ENCODE peak calls at places on chromosomes 13 and 19, in ten cellular contexts. One of them, this sample, is unnamed.

GRCh38 chr19:13055213-13056051 is 47.2 kb downstream of the LYL1 start:
- DNase-seq in BE2C: peak; percentile 69
- DNase-seq in activated CD8-positive, alpha-beta T cell treated with anti-CD3 and anti-CD28 coated beads for 36 hours: no peak
- DNase-seq in choroid plexus epithelial cell: peak; percentile 89
- DNase-seq in lower lobe of right lung: peak; percentile 73
- DNase-seq in left lung: peak; percentile 89
- DNase-seq in A673: peak; percentile 29
- DNase-seq in MM.1S: no peak
- DNase-seq in colonic mucosa: no peak
- DNase-seq in RWPE1: peak; percentile 69
- DNase-seq in this sample: peak; percentile 53

GRCh38 chr13:99895999-99896695 is 75.4 kb downstream of the ZIC5 start:
- DNase-seq in A673: no peak
- DNase-seq in lower lobe of right lung: no peak
- DNase-seq in choroid plexus epithelial cell: no peak
- DNase-seq in RWPE1: no peak
- DNase-seq in BE2C: no peak
- DNase-seq in activated CD8-positive, alpha-beta T cell treated with anti-CD3 and anti-CD28 coated beads for 36 hours: no peak
- DNase-seq in left lung: no peak
- DNase-seq in colonic mucosa: no peak
- DNase-seq in MM.1S: no peak
- DNase-seq in this sample: no peak

GRCh38 chr19:49422407-49423277 is 599 bp downstream of the PTH2 start:
- DNase-seq in A673: peak; percentile 59
- DNase-seq in MM.1S: peak; percentile 30
- DNase-seq in colonic mucosa: peak; percentile 34
- DNase-seq in activated CD8-positive, alpha-beta T cell treated with anti-CD3 and anti-CD28 coated beads for 36 hours: peak; percentile 77
- DNase-seq in choroid plexus epithelial cell: peak; percentile 20
- DNase-seq in BE2C: peak; percentile 69
- DNase-seq in RWPE1: no peak
- DNase-seq in lower lobe of right lung: no peak
- DNase-seq in left lung: no peak
- DNase-seq in this sample: peak; percentile 84

GRCh38 chr19:28176193-28176592 is 1036.8 kb downstream of the UQCRFS1 start:
- DNase-seq in RWPE1: no peak
- DNase-seq in MM.1S: no peak
- DNase-seq in colonic mucosa: no peak
- DNase-seq in A673: no peak
- DNase-seq in activated CD8-positive, alpha-beta T cell treated with anti-CD3 and anti-CD28 coated beads for 36 hours: no peak
- DNase-seq in choroid plexus epithelial cell: no peak
- DNase-seq in lower lobe of right lung: no peak
- DNase-seq in BE2C: no peak
- DNase-seq in left lung: no peak
- DNase-seq in this sample: no peak

GRCh38 chr13:69291292-69291906 is 816.2 kb upstream of the ATXN8OS start:
- DNase-seq in left lung: no peak
- DNase-seq in activated CD8-positive, alpha-beta T cell treated with anti-CD3 and anti-CD28 coated beads for 36 hours: no peak
- DNase-seq in BE2C: no peak
- DNase-seq in colonic mucosa: no peak
- DNase-seq in A673: no peak
- DNase-seq in choroid plexus epithelial cell: no peak
- DNase-seq in lower lobe of right lung: no peak
- DNase-seq in RWPE1: no peak
- DNase-seq in MM.1S: no peak
- DNase-seq in this sample: peak; percentile 3

GRCh38 chr19:584240-585001 is 5.3 kb upstream of the HCN2 start:
- DNase-seq in left lung: peak; percentile 86
- DNase-seq in colonic mucosa: no peak
- DNase-seq in BE2C: peak; percentile 89
- DNase-seq in lower lobe of right lung: no peak
- DNase-seq in MM.1S: peak; percentile 45
- DNase-seq in choroid plexus epithelial cell: peak; percentile 58
- DNase-seq in activated CD8-positive, alpha-beta T cell treated with anti-CD3 and anti-CD28 coated beads for 36 hours: peak; percentile 69
- DNase-seq in A673: peak; percentile 83
- DNase-seq in RWPE1: no peak
- DNase-seq in this sample: peak; percentile 86

GRCh38 chr13:111269508-111269907 is 50.9 kb upstream of the TEX29 start:
- DNase-seq in colonic mucosa: no peak
- DNase-seq in RWPE1: no peak
- DNase-seq in MM.1S: no peak
- DNase-seq in activated CD8-positive, alpha-beta T cell treated with anti-CD3 and anti-CD28 coated beads for 36 hours: no peak
- DNase-seq in A673: no peak
- DNase-seq in lower lobe of right lung: no peak
- DNase-seq in BE2C: no peak
- DNase-seq in choroid plexus epithelial cell: no peak
- DNase-seq in left lung: no peak
- DNase-seq in this sample: no peak

GRCh38 chr19:1041835-1042685 is 2.2 kb downstream of the ABCA7 start:
- DNase-seq in RWPE1: no peak
- DNase-seq in lower lobe of right lung: no peak
- DNase-seq in left lung: peak; percentile 80
- DNase-seq in BE2C: peak; percentile 59
- DNase-seq in A673: peak; percentile 85
- DNase-seq in colonic mucosa: peak; percentile 82
- DNase-seq in activated CD8-positive, alpha-beta T cell treated with anti-CD3 and anti-CD28 coated beads for 36 hours: no peak
- DNase-seq in choroid plexus epithelial cell: no peak
- DNase-seq in MM.1S: no peak
- DNase-seq in this sample: no peak

GRCh38 chr13:97127842-97128241 is 94.3 kb upstream of the MBNL2 start:
- DNase-seq in colonic mucosa: no peak
- DNase-seq in MM.1S: peak; percentile 12
- DNase-seq in choroid plexus epithelial cell: no peak
- DNase-seq in A673: no peak
- DNase-seq in activated CD8-positive, alpha-beta T cell treated with anti-CD3 and anti-CD28 coated beads for 36 hours: no peak
- DNase-seq in BE2C: no peak
- DNase-seq in left lung: no peak
- DNase-seq in lower lobe of right lung: no peak
- DNase-seq in RWPE1: no peak
- DNase-seq in this sample: no peak

GRCh38 chr13:20401586-20401957 is 124.1 kb downstream of the CRYL1 start:
- DNase-seq in lower lobe of right lung: no peak
- DNase-seq in colonic mucosa: no peak
- DNase-seq in left lung: no peak
- DNase-seq in activated CD8-positive, alpha-beta T cell treated with anti-CD3 and anti-CD28 coated beads for 36 hours: no peak
- DNase-seq in choroid plexus epithelial cell: no peak
- DNase-seq in RWPE1: no peak
- DNase-seq in BE2C: no peak
- DNase-seq in MM.1S: no peak
- DNase-seq in A673: no peak
- DNase-seq in this sample: no peak

GRCh38 chr13:110648848-110649421 is 33.6 kb downstream of the NAXD start:
- DNase-seq in colonic mucosa: peak; percentile 16
- DNase-seq in A673: no peak
- DNase-seq in activated CD8-positive, alpha-beta T cell treated with anti-CD3 and anti-CD28 coated beads for 36 hours: no peak
- DNase-seq in choroid plexus epithelial cell: no peak
- DNase-seq in RWPE1: no peak
- DNase-seq in MM.1S: no peak
- DNase-seq in left lung: peak; percentile 70
- DNase-seq in BE2C: no peak
- DNase-seq in lower lobe of right lung: no peak
- DNase-seq in this sample: no peak

GRCh38 chr19:52585604-52586003 is 15.5 kb downstream of the ZNF701 start:
- DNase-seq in MM.1S: no peak
- DNase-seq in lower lobe of right lung: no peak
- DNase-seq in A673: no peak
- DNase-seq in colonic mucosa: no peak
- DNase-seq in BE2C: no peak
- DNase-seq in choroid plexus epithelial cell: no peak
- DNase-seq in RWPE1: no peak
- DNase-seq in activated CD8-positive, alpha-beta T cell treated with anti-CD3 and anti-CD28 coated beads for 36 hours: no peak
- DNase-seq in left lung: no peak
- DNase-seq in this sample: no peak

GRCh38 chr19:12666305-12667048 is at the start of the genes MAN2B1 and WDR83:
- DNase-seq in lower lobe of right lung: peak; percentile 83
- DNase-seq in A673: peak; percentile 90
- DNase-seq in left lung: peak; percentile 93
- DNase-seq in activated CD8-positive, alpha-beta T cell treated with anti-CD3 and anti-CD28 coated beads for 36 hours: peak; percentile 88
- DNase-seq in RWPE1: peak; percentile 90
- DNase-seq in choroid plexus epithelial cell: peak; percentile 70
- DNase-seq in MM.1S: peak; percentile 79
- DNase-seq in colonic mucosa: peak; percentile 81
- DNase-seq in BE2C: peak; percentile 88
- DNase-seq in this sample: peak; percentile 87

DNA sequence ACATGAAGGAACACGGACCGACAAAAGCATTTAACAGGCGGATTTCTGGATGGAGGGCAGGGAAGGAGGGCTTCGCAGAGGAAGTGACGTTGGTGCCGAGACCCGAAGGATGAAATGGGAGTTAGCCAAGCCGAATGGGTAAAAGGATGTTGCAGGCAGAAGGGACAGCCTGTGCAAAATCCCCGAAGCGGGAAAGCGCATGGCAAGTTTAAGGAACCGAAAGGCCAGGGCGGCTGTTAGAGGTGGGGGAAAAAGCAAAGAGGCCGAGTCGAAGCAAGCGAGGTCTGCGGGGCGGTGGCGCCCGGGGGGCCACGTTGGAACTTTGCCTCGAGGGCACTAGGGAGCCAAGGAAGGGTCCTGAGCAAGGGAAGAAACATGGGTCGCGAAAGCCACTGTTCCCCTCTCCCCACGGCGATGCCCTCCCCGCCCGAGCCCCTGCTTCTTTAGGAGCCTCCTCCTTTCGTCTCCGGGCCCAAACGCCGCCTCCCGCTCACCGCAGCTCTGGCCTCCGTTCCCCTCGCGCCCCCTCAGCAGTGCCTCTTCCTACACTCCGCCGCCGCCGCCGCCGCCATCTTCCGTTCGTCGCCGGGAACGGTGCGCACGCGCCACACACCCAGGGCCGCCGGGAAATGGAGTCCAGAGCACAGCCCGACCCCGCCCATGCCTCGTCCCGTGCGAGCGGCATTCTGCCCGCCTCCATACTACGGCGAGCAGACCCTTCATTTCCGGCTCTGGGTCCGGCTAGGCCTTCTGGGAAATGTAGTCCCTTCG is at the start of gene SYMPK:
- DNase-seq in MM.1S: peak; percentile 98
- DNase-seq in colonic mucosa: peak; percentile 98
- DNase-seq in activated CD8-positive, alpha-beta T cell treated with anti-CD3 and anti-CD28 coated beads for 36 hours: peak; percentile 99
- DNase-seq in left lung: peak; percentile 100
- DNase-seq in choroid plexus epithelial cell: peak; percentile 99
- DNase-seq in BE2C: peak; percentile 99
- DNase-seq in RWPE1: peak; percentile 99
- DNase-seq in A673: peak; percentile 99
- DNase-seq in lower lobe of right lung: peak; percentile 99
- DNase-seq in this sample: peak; percentile 99
- TF ChIP-seq CTCF in MM.1S: no peak
- TF ChIP-seq CTCF in colonic mucosa: no peak
- TF ChIP-seq CTCF in activated CD8-positive, alpha-beta T cell treated with anti-CD3 and anti-CD28 coated beads for 36 hours: no peak
- TF ChIP-seq CTCF in left lung: no peak
- TF ChIP-seq CTCF in choroid plexus epithelial cell: no peak
- TF ChIP-seq CTCF in BE2C: no peak
- TF ChIP-seq CTCF in RWPE1: no peak
- TF ChIP-seq CTCF in A673: no peak
- TF ChIP-seq CTCF in lower lobe of right lung: no peak
- TF ChIP-seq CTCF in this sample: no peak

GRCh38 chr13:48504606-48505369 is 28.1 kb downstream of the RCBTB2 start:
- DNase-seq in colonic mucosa: no peak
- DNase-seq in left lung: no peak
- DNase-seq in lower lobe of right lung: no peak
- DNase-seq in MM.1S: no peak
- DNase-seq in BE2C: no peak
- DNase-seq in RWPE1: no peak
- DNase-seq in choroid plexus epithelial cell: no peak
- DNase-seq in A673: no peak
- DNase-seq in activated CD8-positive, alpha-beta T cell treated with anti-CD3 and anti-CD28 coated beads for 36 hours: peak; percentile 42
- DNase-seq in this sample: no peak
- TF ChIP-seq CTCF in colonic mucosa: no peak
- TF ChIP-seq CTCF in left lung: no peak
- TF ChIP-seq CTCF in lower lobe of right lung: no peak
- TF ChIP-seq CTCF in MM.1S: no peak
- TF ChIP-seq CTCF in BE2C: no peak
- TF ChIP-seq CTCF in RWPE1: no peak
- TF ChIP-seq CTCF in choroid plexus epithelial cell: no peak
- TF ChIP-seq CTCF in A673: no peak
- TF ChIP-seq CTCF in activated CD8-positive, alpha-beta T cell treated with anti-CD3 and anti-CD28 coated beads for 36 hours: no peak
- TF ChIP-seq CTCF in this sample: no peak

DNA sequence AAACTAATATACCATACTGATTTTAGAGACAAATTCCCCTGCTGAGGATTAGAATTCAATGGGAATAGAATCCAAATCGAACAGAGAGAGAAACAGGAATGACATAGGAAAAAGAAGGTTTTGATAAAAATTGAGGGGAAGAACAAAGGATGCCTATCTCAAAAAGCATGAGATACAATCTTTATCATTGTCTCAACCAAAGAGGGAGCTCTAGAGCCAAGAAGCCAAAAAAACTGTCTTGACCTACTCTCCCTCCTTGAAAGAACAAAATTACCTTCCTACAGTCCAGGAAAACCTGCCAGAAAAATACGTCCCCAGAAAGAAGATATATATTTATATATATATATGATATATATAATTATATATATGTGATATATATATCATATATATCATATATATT is 39.2 kb upstream of the MIR17HG start:
- DNase-seq in colonic mucosa: no peak
- DNase-seq in BE2C: no peak
- DNase-seq in A673: peak; percentile 19
- DNase-seq in MM.1S: no peak
- DNase-seq in lower lobe of right lung: no peak
- DNase-seq in left lung: no peak
- DNase-seq in choroid plexus epithelial cell: peak; percentile 4
- DNase-seq in RWPE1: no peak
- DNase-seq in activated CD8-positive, alpha-beta T cell treated with anti-CD3 and anti-CD28 coated beads for 36 hours: no peak
- DNase-seq in this sample: no peak
- TF ChIP-seq CTCF in colonic mucosa: no peak
- TF ChIP-seq CTCF in BE2C: no peak
- TF ChIP-seq CTCF in A673: peak; percentile 27
- TF ChIP-seq CTCF in MM.1S: no peak
- TF ChIP-seq CTCF in lower lobe of right lung: no peak
- TF ChIP-seq CTCF in left lung: no peak
- TF ChIP-seq CTCF in choroid plexus epithelial cell: no peak
- TF ChIP-seq CTCF in RWPE1: no peak
- TF ChIP-seq CTCF in activated CD8-positive, alpha-beta T cell treated with anti-CD3 and anti-CD28 coated beads for 36 hours: peak; percentile 7
- TF ChIP-seq CTCF in this sample: no peak

GRCh38 chr19:46431824-46432223 is 3.1 kb upstream of the PNMA8C start:
- DNase-seq in activated CD8-positive, alpha-beta T cell treated with anti-CD3 and anti-CD28 coated beads for 36 hours: peak; percentile 17
- DNase-seq in BE2C: no peak
- DNase-seq in left lung: no peak
- DNase-seq in MM.1S: no peak
- DNase-seq in choroid plexus epithelial cell: no peak
- DNase-seq in A673: no peak
- DNase-seq in RWPE1: no peak
- DNase-seq in lower lobe of right lung: peak; percentile 24
- DNase-seq in colonic mucosa: no peak
- DNase-seq in this sample: no peak
- TF ChIP-seq CTCF in activated CD8-positive, alpha-beta T cell treated with anti-CD3 and anti-CD28 coated beads for 36 hours: no peak
- TF ChIP-seq CTCF in BE2C: peak; percentile 41
- TF ChIP-seq CTCF in left lung: no peak
- TF ChIP-seq CTCF in MM.1S: no peak
- TF ChIP-seq CTCF in choroid plexus epithelial cell: no peak
- TF ChIP-seq CTCF in A673: peak; percentile 38
- TF ChIP-seq CTCF in RWPE1: no peak
- TF ChIP-seq CTCF in lower lobe of right lung: no peak
- TF ChIP-seq CTCF in colonic mucosa: no peak
- TF ChIP-seq CTCF in this sample: no peak

This sample was measured in nephron progenitor cell.